ENCODE peak calls at places on chromosomes 1 and 21, in eight cellular contexts. K is stimulated activated CD4-positive, alpha-beta T cell treated with anti-CD3 and anti-CD28 coated beads, Interleukin-2, amount 100 ng/mL, for 48 hours; A is GM03348; R is stimulated activated effector memory CD8-positive, alpha-beta T cell treated with anti-CD3 and anti-CD28 coated beads, Interleukin-12 subunit alpha, Interleukin-12 subunit beta, amount 100 ng/mL, for 72 hours; T is dermis blood vessel endothelial cell; W is transverse colon; Q is epithelial cell of esophagus; F is AG08396. V is an unnamed sample.

GRCh38 chr1:243850013-243850367 is at the start of gene AKT3:
- DNase-seq in K (no peak), A (no peak), R (no peak), T (no peak), W (no peak), Q (no peak), F (no peak), V (no peak)

GRCh38 chr1:119674110-119674509 is 26.0 kb upstream of the ZNF697 start:
- DNase-seq in K (no peak), A (peak; percentile 40), R (no peak), T (peak; percentile 72), W (no peak), Q (peak; percentile 89), F (peak; percentile 24), V (no peak)

GRCh38 chr21:28904961-28905435 is 87.7 kb downstream of the LTN1 start:
- DNase-seq in K (no peak), A (no peak), R (no peak), T (no peak), W (peak; percentile 31), Q (no peak), F (no peak), V (no peak)

GRCh38 chr1:202683029-202683428 is 27.2 kb downstream of the SYT2 start:
- DNase-seq in K (no peak), A (no peak), R (no peak), T (no peak), W (no peak), Q (no peak), F (no peak), V (no peak)

GRCh38 chr1:70685300-70686286 is 274.5 kb downstream of the CTH start:
- DNase-seq in K (peak; percentile 18), A (peak; percentile 78), R (peak; percentile 60), T (peak; percentile 69), W (peak; percentile 51), Q (peak; percentile 72), F (peak; percentile 65), V (peak; percentile 23)

GRCh38 chr1:241799414-241799813 is 48.6 kb upstream of the EXO1 start:
- DNase-seq in K (no peak), A (no peak), R (no peak), T (no peak), W (no peak), Q (peak; percentile 8), F (no peak), V (no peak)

GRCh38 chr1:25472494-25472893 is 41.8 kb downstream of the MACO1 start:
- DNase-seq in K (no peak), A (no peak), R (no peak), T (no peak), W (no peak), Q (peak; percentile 24), F (no peak), V (no peak)

GRCh38 chr21:36184561-36184960 is 27.9 kb downstream of the DOP1B start:
- DNase-seq in K (no peak), A (no peak), R (no peak), T (no peak), W (no peak), Q (no peak), F (no peak), V (no peak)

GRCh38 chr1:96808186-96808585 is 86.6 kb downstream of the PTBP2 start:
- DNase-seq in K (no peak), A (no peak), R (no peak), T (peak; percentile 25), W (no peak), Q (no peak), F (no peak), V (no peak)

GRCh38 chr1:89708727-89709375 is 75.9 kb downstream of the LRRC8C start:
- DNase-seq in K (no peak), A (no peak), R (no peak), T (no peak), W (no peak), Q (no peak), F (no peak), V (no peak)

GRCh38 chr1:54153548-54154439 is 994 bp upstream of the CDCP2 start:
- DNase-seq in K (no peak), A (peak; percentile 90), R (no peak), T (no peak), W (peak; percentile 55), Q (peak; percentile 81), F (peak; percentile 67), V (no peak)

GRCh38 chr1:84973493-84974334 is 23.2 kb downstream of the MCOLN2 start:
- DNase-seq in K (no peak), A (no peak), R (no peak), T (no peak), W (no peak), Q (no peak), F (no peak), V (no peak)

GRCh38 chr1:91135799-91136198 is 114.0 kb upstream of the ZNF644 start:
- DNase-seq in K (no peak), A (no peak), R (peak; percentile 32), T (no peak), W (no peak), Q (no peak), F (no peak), V (no peak)

GRCh38 chr1:168719306-168720111 is 9.5 kb downstream of the DPT start:
- DNase-seq in K (no peak), A (no peak), R (no peak), T (no peak), W (no peak), Q (peak; percentile 94), F (no peak), V (no peak)

GRCh38 chr1:22806584-22806983 is 95.9 kb downstream of the EPHB2 start:
- DNase-seq in K (no peak), A (no peak), R (no peak), T (no peak), W (no peak), Q (no peak), F (no peak), V (no peak)

GRCh38 chr1:116990612-116991151 is 10.9 kb upstream of the CD101 start:
- DNase-seq in K (no peak), A (peak; percentile 87), R (no peak), T (peak; percentile 62), W (peak; percentile 24), Q (peak; percentile 86), F (peak; percentile 73), V (no peak)

GRCh38 chr1:183082650-183083049 is 59.4 kb downstream of the LAMC1 start:
- DNase-seq in K (no peak), A (no peak), R (no peak), T (no peak), W (no peak), Q (no peak), F (no peak), V (no peak)

GRCh38 chr1:68811806-68812205 is 314.9 kb upstream of the DEPDC1 start:
- DNase-seq in K (no peak), A (no peak), R (no peak), T (no peak), W (no peak), Q (peak; percentile 58), F (no peak), V (no peak)

GRCh38 chr1:44696789-44697188 is 22.3 kb downstream of the ARMH1 start:
- DNase-seq in K (no peak), A (no peak), R (no peak), T (no peak), W (no peak), Q (no peak), F (no peak), V (no peak)

GRCh38 chr21:45590246-45590725 is 48.0 kb upstream of the SLC19A1 start:
- DNase-seq in K (peak; percentile 77), A (peak; percentile 84), R (peak; percentile 82), T (peak; percentile 74), W (peak; percentile 59), Q (peak; percentile 35), F (peak; percentile 85), V (peak; percentile 66)

GRCh38 chr21:39126486-39126806 is 56.8 kb downstream of the PSMG1 start:
- DNase-seq in K (no peak), A (no peak), R (no peak), T (no peak), W (no peak), Q (no peak), F (no peak), V (no peak)

GRCh38 chr1:106249365-106249764 is 807.1 kb upstream of the PRMT6 start:
- DNase-seq in K (no peak), A (no peak), R (no peak), T (no peak), W (no peak), Q (no peak), F (no peak), V (no peak)

GRCh38 chr1:20417581-20417980 is 68.4 kb downstream of the CAMK2N1 start:
- DNase-seq in K (no peak), A (no peak), R (no peak), T (no peak), W (no peak), Q (no peak), F (no peak), V (no peak)

GRCh38 chr1:157240495-157241184 is 102.4 kb upstream of the ETV3 start:
- DNase-seq in K (no peak), A (no peak), R (no peak), T (no peak), W (no peak), Q (no peak), F (no peak), V (no peak)

GRCh38 chr1:3454811-3455618 is 550 bp downstream of the ARHGEF16 start:
- DNase-seq in K (no peak), A (no peak), R (no peak), T (no peak), W (peak; percentile 70), Q (no peak), F (no peak), V (no peak)

GRCh38 chr1:204924013-204924759 is 53.5 kb downstream of the NFASC start:
- DNase-seq in K (no peak), A (peak; percentile 64), R (no peak), T (no peak), W (no peak), Q (no peak), F (peak; percentile 21), V (no peak)

GRCh38 chr1:197269053-197269452 is 1.0 kb downstream of the CRB1 start:
- DNase-seq in K (no peak), A (no peak), R (no peak), T (no peak), W (no peak), Q (no peak), F (no peak), V (no peak)

V was measured in memory B cell.